ENCODE peak calls at places on chromosomes 5 and 9, in five cellular contexts. Q is neural progenitor cell, H is adrenal gland, F is Kasumi-1, V is NCI-H345. K is an unnamed sample.

GRCh38 chr5:139543423-139543991 is 17.6 kb upstream of the UBE2D2 start:
- DNase-seq in Q (peak; percentile 76), H (peak; percentile 56), F (no peak), V (no peak), K (peak; percentile 52)

GRCh38 chr5:97162045-97162444 is 19.6 kb upstream of the LIX1 start:
- DNase-seq in Q (peak; percentile 81), H (peak; percentile 70), F (peak; percentile 62), V (peak; percentile 69), K (peak; percentile 70)

GRCh38 chr5:142014911-142015584 is 2.2 kb upstream of the GNPDA1 start:
- DNase-seq in Q (peak; percentile 44), H (peak; percentile 45), F (peak; percentile 80), V (peak; percentile 56), K (peak; percentile 85)

GRCh38 chr5:107431998-107432397 is 238.7 kb downstream of the EFNA5 start:
- DNase-seq in Q (no peak), H (no peak), F (no peak), V (no peak), K (peak; percentile 54)

GRCh38 chr5:141512390-141513020 is 23.6 kb downstream of the PCDHGC5 start:
- DNase-seq in Q (peak; percentile 91), H (peak; percentile 92), F (peak; percentile 30), V (peak; percentile 69), K (peak; percentile 46)

GRCh38 chr5:90474235-90475107 is at the start of the genes MBLAC2 and POLR3G:
- DNase-seq in Q (peak; percentile 95), H (peak; percentile 95), F (peak; percentile 93), V (peak; percentile 88), K (peak; percentile 85)

GRCh38 chr9:131661954-131662621 is 77.8 kb downstream of the RAPGEF1 start:
- DNase-seq in Q (no peak), H (no peak), F (no peak), V (no peak), K (no peak)

GRCh38 chr5:180795771-180796313 is 6.8 kb downstream of the MGAT1 start:
- DNase-seq in Q (no peak), H (no peak), F (no peak), V (no peak), K (no peak)

GRCh38 chr9:91492237-91492636 is 68.6 kb upstream of the NFIL3 start:
- DNase-seq in Q (no peak), H (no peak), F (no peak), V (no peak), K (no peak)

GRCh38 chr5:132677682-132678400 is 4.1 kb downstream of the IL4 start:
- DNase-seq in Q (no peak), H (no peak), F (no peak), V (no peak), K (no peak)

GRCh38 chr5:77086611-77087483 is at the start of gene ZBED3:
- DNase-seq in Q (peak; percentile 91), H (peak; percentile 71), F (peak; percentile 68), V (peak; percentile 42), K (peak; percentile 82)

GRCh38 chr9:76459691-76460635 is 981 bp downstream of the GCNT1 start:
- DNase-seq in Q (peak; percentile 76), H (no peak), F (peak; percentile 67), V (peak; percentile 72), K (peak; percentile 71)

GRCh38 chr5:31730139-31730538 is 91.2 kb downstream of the PDZD2 start:
- DNase-seq in Q (no peak), H (no peak), F (no peak), V (peak; percentile 7), K (no peak)

GRCh38 chr9:105670315-105670714 is 8.1 kb downstream of the TAL2 start:
- DNase-seq in Q (peak; percentile 39), H (no peak), F (no peak), V (no peak), K (no peak)

GRCh38 chr5:141510160-141510559 is 21.3 kb downstream of the PCDHGC5 start:
- DNase-seq in Q (no peak), H (no peak), F (no peak), V (no peak), K (no peak)

GRCh38 chr5:127615916-127616315 is 33.0 kb upstream of the CTXN3 start:
- DNase-seq in Q (peak; percentile 9), H (no peak), F (no peak), V (no peak), K (peak; percentile 44)

GRCh38 chr5:65808818-65809217 is 86.8 kb downstream of the NLN start:
- DNase-seq in Q (no peak), H (no peak), F (no peak), V (no peak), K (peak; percentile 65)

GRCh38 chr5:121982500-121983261 is 20.9 kb downstream of the SRFBP1 start:
- DNase-seq in Q (no peak), H (no peak), F (no peak), V (no peak), K (peak; percentile 15)

GRCh38 chr5:137186759-137187461 is 312.2 kb downstream of the SPOCK1 start:
- DNase-seq in Q (no peak), H (peak; percentile 40), F (no peak), V (no peak), K (peak; percentile 84)

GRCh38 chr5:10652151-10652550 is 88.3 kb downstream of the ANKRD33B start:
- DNase-seq in Q (no peak), H (no peak), F (no peak), V (no peak), K (peak; percentile 32)

GRCh38 chr5:64883912-64884311 is 115.2 kb downstream of the CWC27 start:
- DNase-seq in Q (no peak), H (no peak), F (no peak), V (no peak), K (peak; percentile 6)

GRCh38 chr5:107607656-107608368 is 62.9 kb downstream of the EFNA5 start:
- DNase-seq in Q (peak; percentile 23), H (no peak), F (no peak), V (no peak), K (no peak)

GRCh38 chr5:176360894-176361436 is 599 bp downstream of the KIAA1191 start:
- DNase-seq in Q (no peak), H (no peak), F (peak; percentile 5), V (no peak), K (peak; percentile 17)

GRCh38 chr5:112733586-112733985 is 4.1 kb upstream of the APC start:
- DNase-seq in Q (no peak), H (no peak), F (no peak), V (no peak), K (peak; percentile 63)

GRCh38 chr5:56329652-56330051 is 96.5 kb upstream of the ANKRD55 start:
- DNase-seq in Q (no peak), H (no peak), F (no peak), V (no peak), K (no peak)

GRCh38 chr9:94847486-94847885 is 121.0 kb downstream of the AOPEP start:
- DNase-seq in Q (no peak), H (no peak), F (peak; percentile 69), V (no peak), K (peak; percentile 90)

GRCh38 chr9:131018621-131019020 is 9.6 kb downstream of the LAMC3 start:
- DNase-seq in Q (no peak), H (no peak), F (no peak), V (no peak), K (peak; percentile 34)

GRCh38 chr9:136681945-136682699 is 5.1 kb downstream of the AGPAT2 start:
- DNase-seq in Q (no peak), H (no peak), F (no peak), V (no peak), K (no peak)

GRCh38 chr9:5388026-5388806 is 48.5 kb upstream of the RLN1 start:
- DNase-seq in Q (no peak), H (no peak), F (peak; percentile 1), V (no peak), K (peak; percentile 64)